ENCODE peak calls at places on chromosomes 4 and X, in four cellular contexts. O is GM12878, J is K562, L is HepG2. Z is an unnamed sample.

GRCh38 chr4:31307026-31307425 is 586.9 kb downstream of the PCDH7 start:
- DNase-seq in O (no peak), J (no peak), L (no peak), Z (no peak)

GRCh38 chr4:176277162-176277904 is 8.3 kb upstream of the ASB5 start:
- DNase-seq in O (no peak), J (peak), L (peak), Z (peak)

GRCh38 chr4:8756816-8757215 is 114.8 kb downstream of the HMX1 start:
- DNase-seq in O (no peak), J (no peak), L (no peak), Z (peak)

GRCh38 chrX:150649096-150649870 is 43.9 kb upstream of the MTMR1 start:
- DNase-seq in O (no peak), J (no peak), L (no peak), Z (no peak)

GRCh38 chrX:48972214-48973164 is 845 bp upstream of the KCND1 start:
- DNase-seq in O (no peak), J (peak), L (peak), Z (peak)

GRCh38 chrX:119459181-119459580 is 9.1 kb upstream of the SLC25A5 start:
- DNase-seq in O (no peak), J (no peak), L (no peak), Z (no peak)

GRCh38 chrX:51494409-51494808 is 2.0 kb downstream of the NUDT11 start:
- DNase-seq in O (no peak), J (no peak), L (no peak), Z (no peak)

GRCh38 chr4:24743931-24744330 is 51.4 kb upstream of the SOD3 start:
- DNase-seq in O (no peak), J (no peak), L (no peak), Z (peak)

GRCh38 chrX:3299626-3300025 is 46.8 kb downstream of the MXRA5 start:
- DNase-seq in O (no peak), J (no peak), L (no peak), Z (no peak)

GRCh38 chr4:1717129-1718094 is 3.7 kb downstream of the TMEM129 start:
- DNase-seq in O (no peak), J (no peak), L (no peak), Z (no peak)

GRCh38 chr4:168839758-168840385 is 170.2 kb downstream of the CBR4 start:
- DNase-seq in O (no peak), J (no peak), L (no peak), Z (no peak)

GRCh38 chr4:168835880-168836454 is 174.1 kb downstream of the CBR4 start:
- DNase-seq in O (no peak), J (no peak), L (no peak), Z (no peak)

GRCh38 chr4:168840386-168840763 is 169.7 kb downstream of the CBR4 start:
- DNase-seq in O (no peak), J (no peak), L (no peak), Z (no peak)

GRCh38 chr4:168836482-168836881 is 173.6 kb downstream of the CBR4 start:
- DNase-seq in O (no peak), J (no peak), L (no peak), Z (no peak)

GRCh38 chr4:168837922-168838321 is 172.1 kb downstream of the CBR4 start:
- DNase-seq in O (no peak), J (no peak), L (no peak), Z (no peak)
- TF ChIP-seq SP1 in O (no peak), J (no peak), L (no peak), Z (no peak)

GRCh38 chr4:149291463-149291862 is 524.2 kb downstream of the IQCM start:
- DNase-seq in O (no peak), J (no peak), L (no peak), Z (no peak)
- TF ChIP-seq CBFB in O (no peak), J (no peak), L (no peak), Z (no peak)

GRCh38 chrX:78514852-78515251 is 144.3 kb downstream of the RTL3 start:
- DNase-seq in O (no peak), J (no peak), L (no peak), Z (peak)
- TF ChIP-seq SP1 in O (no peak), J (no peak), L (no peak), Z (no peak)

DNA sequence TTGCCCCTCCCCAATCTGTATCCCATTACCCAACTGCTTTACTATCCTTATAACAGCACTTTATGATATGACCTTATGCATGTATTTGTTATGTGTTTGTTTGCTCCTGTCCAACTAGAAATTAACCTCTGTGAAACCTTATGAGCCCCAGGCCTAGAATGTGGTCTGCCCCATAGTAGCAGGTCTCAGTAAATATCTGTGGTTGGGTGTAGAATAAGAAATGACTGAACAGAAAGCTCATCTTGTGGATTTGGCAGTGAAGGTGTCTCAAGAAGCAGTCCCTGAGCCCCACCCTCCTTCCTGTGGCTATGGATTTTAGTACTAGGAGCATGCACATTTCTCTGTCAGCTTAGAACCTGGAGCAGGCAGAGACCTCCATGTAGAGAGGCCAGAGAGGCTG is 229.0 kb upstream of the LCORL start:
- DNase-seq in O (no peak), J (no peak), L (no peak), Z (no peak)
- TF ChIP-seq CBFB in O (no peak), J (no peak), L (no peak), Z (no peak)

GRCh38 chr4:184668096-184668495 is 18.6 kb downstream of the PRIMPOL start:
- DNase-seq in O (no peak), J (no peak), L (no peak), Z (no peak)
- TF ChIP-seq SP1 in O (no peak), J (no peak), L (no peak), Z (no peak)

GRCh38 chr4:5399790-5400421 is 308.5 kb downstream of the EVC2 start:
- DNase-seq in O (no peak), J (peak), L (peak), Z (peak)

GRCh38 chr4:5409237-5409636 is 299.1 kb downstream of the EVC2 start:
- DNase-seq in O (no peak), J (no peak), L (no peak), Z (no peak)

DNA sequence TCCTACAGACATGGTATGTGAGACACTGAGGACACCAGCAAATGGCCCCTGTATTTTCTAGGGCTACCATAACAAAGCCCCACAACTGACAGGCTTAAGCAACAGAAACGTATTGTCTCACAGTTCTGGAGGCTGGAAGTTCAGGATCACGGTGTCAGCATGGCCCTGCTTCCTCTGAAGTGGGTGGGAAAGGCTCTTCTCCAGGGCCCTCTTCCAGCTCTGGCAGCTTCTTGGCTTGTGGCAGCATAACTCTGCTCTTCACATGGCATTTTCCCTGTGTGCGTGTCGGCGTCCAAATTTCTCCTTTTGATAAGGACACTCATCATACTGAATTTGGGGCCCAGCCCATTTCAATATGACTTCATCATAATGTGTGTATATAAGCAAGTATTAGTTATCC is 304.3 kb downstream of the EVC2 start:
- DNase-seq in O (no peak), J (no peak), L (no peak), Z (no peak)
- TF ChIP-seq CBFB in O (no peak), J (no peak), L (no peak), Z (no peak)

DNA sequence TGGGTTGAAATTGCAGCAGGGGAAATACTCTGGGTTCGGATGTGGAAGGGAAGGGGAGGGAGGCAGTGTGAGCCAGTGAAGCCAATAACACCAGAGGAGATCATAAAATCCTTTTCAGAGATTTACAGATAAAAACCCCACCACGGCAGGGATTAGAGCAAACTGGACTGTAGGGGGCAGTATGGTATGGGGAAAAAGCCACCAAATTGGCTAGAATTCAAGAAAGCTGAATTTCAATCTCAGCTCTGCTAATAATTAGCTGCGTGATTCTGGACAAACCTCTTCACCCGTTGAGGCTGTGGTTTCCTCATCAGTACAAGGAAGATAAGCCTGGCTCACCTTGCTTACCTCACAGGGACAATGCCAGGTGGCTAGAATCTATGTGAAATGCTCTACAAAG is 108.1 kb downstream of the ATG4A start:
- DNase-seq in O (no peak), J (peak), L (peak), Z (peak)
- TF ChIP-seq SP1 in O (no peak), J (no peak), L (no peak), Z (no peak)

DNA sequence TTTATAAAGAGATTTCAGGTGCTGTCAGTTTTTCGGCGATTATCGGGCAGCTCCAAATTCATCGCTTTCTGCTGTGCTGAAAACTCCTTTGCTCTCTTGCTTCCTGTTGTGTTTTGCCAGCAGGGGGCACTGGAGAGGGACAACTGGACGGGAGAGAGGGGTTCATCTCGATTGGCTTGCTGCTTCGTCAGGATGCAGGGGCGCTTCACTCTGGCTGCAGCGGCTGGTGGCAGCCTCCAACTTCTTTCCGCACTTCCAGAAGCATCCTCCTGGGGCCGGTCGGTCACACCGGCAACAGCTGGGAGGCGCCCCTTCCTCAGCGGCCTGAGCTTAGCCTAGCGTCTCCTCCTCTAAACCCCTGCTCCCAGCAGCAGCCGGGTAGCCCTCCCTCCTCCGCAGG is 29.5 kb downstream of the MSL3 start:
- DNase-seq in O (no peak), J (peak), L (peak), Z (peak)
- TF ChIP-seq CBFB in O (no peak), J (no peak), L (no peak), Z (no peak)

GRCh38 chr4:26877946-26878345 is 17.3 kb downstream of the STIM2 start:
- DNase-seq in O (no peak), J (no peak), L (no peak), Z (no peak)
- TF ChIP-seq SP1 in O (no peak), J (no peak), L (no peak), Z (no peak)

Z was measured in WTC11.